ENCODE peak calls at places on chromosomes 3 and 15, in ten cellular contexts. M, K, B, R, E, A, P, F, S and L are unnamed samples.

GRCh38 chr15:80512729-80513670 is 108.8 kb downstream of the ARNT2 start:
- DNase-seq in R (no peak), S (no peak), P (no peak), M (no peak), F (no peak), K (peak; percentile 22), E (no peak), B (no peak), A (no peak), L (no peak)

GRCh38 chr15:29055876-29056275 is 170.1 kb downstream of the APBA2 start:
- DNase-seq in R (no peak), P (no peak), S (no peak), M (no peak), E (no peak), K (no peak), F (no peak), A (no peak), B (no peak), L (no peak)

GRCh38 chr15:28944696-28945300 is 59.0 kb downstream of the APBA2 start:
- DNase-seq in P (peak; percentile 15), S (no peak), E (no peak), A (no peak), K (no peak), M (no peak), F (no peak), B (no peak), R (no peak), L (no peak)

GRCh38 chr15:48625126-48625525 is 20.4 kb downstream of the FBN1 start:
- DNase-seq in A (no peak), S (no peak), E (no peak), K (no peak), R (no peak), P (no peak), B (no peak), M (no peak), F (no peak), L (no peak)

GRCh38 chr3:23175361-23176073 is 27.6 kb upstream of the UBE2E2 start:
- DNase-seq in E (no peak), B (no peak), R (no peak), A (no peak), P (no peak), S (peak; percentile 21), F (no peak), K (no peak), M (no peak), L (no peak)

GRCh38 chr3:126487151-126487771 is 11.6 kb upstream of the ZXDC start:
- DNase-seq in K (peak; percentile 22), R (no peak), A (no peak), B (no peak), P (peak; percentile 76), S (peak; percentile 40), M (no peak), F (no peak), E (no peak), L (peak; percentile 43)

GRCh38 chr3:16112910-16113504 is 61.5 kb upstream of the GALNT15 start:
- DNase-seq in B (no peak), S (no peak), R (no peak), F (no peak), E (no peak), M (no peak), P (no peak), K (no peak), A (no peak), L (no peak)

GRCh38 chr15:38589502-38589901 is 24.9 kb upstream of the RASGRP1 start:
- DNase-seq in S (no peak), F (no peak), K (no peak), R (no peak), P (no peak), M (no peak), A (no peak), E (no peak), B (no peak), L (peak; percentile 23)

GRCh38 chr3:179021119-179021903 is 50.3 kb downstream of the ZMAT3 start:
- DNase-seq in R (no peak), A (no peak), F (no peak), E (no peak), P (no peak), M (no peak), K (no peak), B (no peak), S (no peak), L (no peak)

GRCh38 chr15:67927501-67928156 is 87.8 kb upstream of the RNU6-1 start:
- DNase-seq in K (no peak), R (no peak), M (no peak), B (no peak), E (no peak), A (peak; percentile 58), P (no peak), F (peak; percentile 77), S (no peak), L (peak; percentile 35)

GRCh38 chr3:72797773-72798543 is 50.3 kb downstream of the SHQ1 start:
- DNase-seq in B (no peak), R (no peak), S (no peak), E (no peak), A (peak; percentile 22), M (peak; percentile 53), F (peak; percentile 67), P (no peak), K (no peak), L (no peak)

GRCh38 chr15:44009056-44009455 is 182.3 kb downstream of the WDR76 start:
- DNase-seq in F (no peak), P (no peak), E (no peak), R (no peak), B (no peak), S (no peak), A (no peak), M (no peak), K (no peak), L (peak; percentile 59)

GRCh38 chr3:197891-198491 is 1.4 kb downstream of the CHL1 start:
- DNase-seq in P (peak; percentile 28), F (peak; percentile 28), E (no peak), A (no peak), R (no peak), S (no peak), M (peak; percentile 60), K (peak; percentile 15), B (no peak), L (no peak)

GRCh38 chr15:69987492-69988482 is 109.9 kb downstream of the TLE3 start:
- DNase-seq in M (no peak), B (no peak), S (no peak), K (no peak), E (no peak), R (no peak), P (no peak), F (no peak), A (no peak), L (no peak)

GRCh38 chr15:46296797-46297196 is 662.0 kb downstream of the SQOR start:
- DNase-seq in K (no peak), B (no peak), R (no peak), F (no peak), P (no peak), S (no peak), A (no peak), M (no peak), E (no peak), L (no peak)

GRCh38 chr3:99859855-99860254 is 42.2 kb downstream of the CMSS1 start:
- DNase-seq in M (no peak), K (no peak), F (no peak), S (no peak), E (no peak), A (no peak), B (no peak), P (no peak), R (no peak), L (no peak)

GRCh38 chr3:192571197-192571791 is 156.0 kb downstream of the FGF12 start:
- DNase-seq in R (no peak), E (no peak), M (peak; percentile 68), F (peak; percentile 91), A (peak; percentile 24), S (peak; percentile 57), P (peak; percentile 24), B (no peak), K (peak; percentile 16), L (peak; percentile 30)

GRCh38 chr3:82261637-82262036 is 500.2 kb upstream of the GBE1 start:
- DNase-seq in E (no peak), P (no peak), S (no peak), A (no peak), R (no peak), K (no peak), B (no peak), M (no peak), F (no peak), L (no peak)